ENCODE peak calls at places on chromosomes 4 and X, in four cellular contexts. P is SW480, B is IMR-90, V is neural crest cell. O is an unnamed sample.

GRCh38 chr4:17614416-17615299 is at the start of gene MED28:
- DNase-seq in V (peak; percentile 91), B (peak; percentile 95), P (peak; percentile 88), O (peak; percentile 95)

GRCh38 chr4:27003602-27004238 is 143.1 kb downstream of the STIM2 start:
- DNase-seq in B (peak; percentile 59), P (no peak), V (no peak), O (no peak)

GRCh38 chr4:151675366-151676060 is 85.3 kb downstream of the GATB start:
- DNase-seq in B (no peak), P (no peak), V (no peak), O (no peak)

GRCh38 chr4:1243451-1244080 is 5.4 kb downstream of the CTBP1 start:
- DNase-seq in P (no peak), B (no peak), V (no peak), O (peak; percentile 29)

GRCh38 chr4:16450724-16451123 is 224.5 kb upstream of the TAPT1 start:
- DNase-seq in P (no peak), B (no peak), V (no peak), O (no peak)

GRCh38 chrX:136665258-136665900 is 17.4 kb downstream of the CD40LG start:
- DNase-seq in V (no peak), P (no peak), B (no peak), O (no peak)

GRCh38 chr4:6703786-6704185 is 5.9 kb downstream of the MRFAP1L1 start:
- DNase-seq in P (no peak), V (no peak), B (peak; percentile 33), O (no peak)

GRCh38 chr4:111641813-111642579 is 503.3 kb upstream of the FAM241A start:
- DNase-seq in B (peak; percentile 86), P (peak; percentile 78), V (peak; percentile 67), O (peak; percentile 63)

GRCh38 chrX:47637546-47638195 is 7.9 kb upstream of the CFP start:
- DNase-seq in V (no peak), B (no peak), P (no peak), O (peak; percentile 71)

GRCh38 chr4:61200991-61201526 is 933 bp downstream of the ADGRL3 start:
- DNase-seq in V (peak; percentile 41), P (no peak), B (no peak), O (peak; percentile 82)

GRCh38 chr4:86918539-86919072 is 16.2 kb upstream of the AFF1 start:
- DNase-seq in B (peak; percentile 86), P (no peak), V (no peak), O (no peak)

GRCh38 chr4:93777081-93777460 is 51.5 kb upstream of the ATOH1 start:
- DNase-seq in V (no peak), B (no peak), P (no peak), O (no peak)

GRCh38 chr4:8579526-8580320 is 469 bp upstream of the GPR78 start:
- DNase-seq in P (no peak), B (no peak), V (no peak), O (no peak)

GRCh38 chr4:20432098-20432497 is 180.4 kb downstream of the SLIT2 start:
- DNase-seq in V (no peak), B (no peak), P (no peak), O (peak; percentile 24)

GRCh38 chr4:14883166-14883565 is 119.1 kb upstream of the CPEB2 start:
- DNase-seq in V (no peak), P (no peak), B (no peak), O (no peak)

GRCh38 chr4:80610845-80611244 is 275.3 kb downstream of the CFAP299 start:
- DNase-seq in B (peak; percentile 67), P (peak; percentile 63), V (no peak), O (no peak)

GRCh38 chrX:16832301-16832700 is 37.9 kb downstream of the RBBP7 start:
- DNase-seq in B (peak; percentile 28), V (no peak), P (no peak), O (no peak)

GRCh38 chr4:151100517-151100916 is 1.1 kb downstream of the RPS3A start:
- DNase-seq in P (no peak), B (no peak), V (no peak), O (no peak)

GRCh38 chrX:47623540-47624027 is 3.9 kb upstream of the SYN1 start:
- DNase-seq in P (peak; percentile 80), B (peak; percentile 76), V (peak; percentile 37), O (peak; percentile 85)

GRCh38 chrX:74434336-74434735 is 13.0 kb downstream of the SLC16A2 start:
- DNase-seq in B (no peak), P (no peak), V (no peak), O (no peak)

GRCh38 chr4:66225539-66225938 is 555.2 kb upstream of the EPHA5 start:
- DNase-seq in V (no peak), P (no peak), B (no peak), O (no peak)

GRCh38 chrX:137278825-137279224 is 245.0 kb upstream of the GPR101 start:
- DNase-seq in V (no peak), B (no peak), P (no peak), O (no peak)

GRCh38 chr4:116531026-116531425 is 554.4 kb downstream of the TRAM1L1 start:
- DNase-seq in B (no peak), V (no peak), P (no peak), O (no peak)

GRCh38 chrX:48924270-48924669 is 5.4 kb upstream of the PIM2 start:
- DNase-seq in B (no peak), P (no peak), V (no peak), O (no peak)

O was measured in retina.